ENCODE peak calls at places on chromosomes 6 and 20, in nine cellular contexts. B is A549; W is NCI-H1930; O is heart left ventricle; T is fibroblast of mammary gland; Q is NCI-H524 treated with DMSO at 0.1 percent for 48 hours; L is right lobe of liver; U is T-helper 2 cell treated with Interferon-gamma antibody and Interleukin-4, amounts not matched to agents 5 μg/mL and 100 μg/mL, for 36 hours; M is cardiac muscle cell. E is an unnamed sample.

GRCh38 chr6:16136536-16137450 is 7.9 kb downstream of the MYLIP start:
- DNase-seq in B (no peak), W (no peak), O (peak; percentile 47), M (peak; percentile 70), U (peak; percentile 55), L (no peak), Q (no peak), T (peak; percentile 91), E (no peak)

GRCh38 chr6:157955675-157956074 is 26.0 kb upstream of the SYNJ2 start:
- DNase-seq in U (no peak), Q (no peak), T (no peak), O (no peak), M (no peak), W (no peak), B (no peak), L (no peak), E (no peak)

GRCh38 chr20:6966721-6967120 is 199.2 kb downstream of the BMP2 start:
- DNase-seq in T (peak; percentile 26), O (no peak), U (no peak), B (no peak), L (no peak), Q (no peak), M (no peak), W (no peak), E (no peak)

GRCh38 chr6:125511809-125512341 is 210.1 kb upstream of the HDDC2 start:
- DNase-seq in M (peak; percentile 56), L (no peak), Q (peak; percentile 27), W (no peak), T (peak; percentile 70), O (no peak), U (no peak), B (no peak), E (no peak)

GRCh38 chr20:39607124-39607523 is 645.0 kb downstream of the DHX35 start:
- DNase-seq in M (no peak), L (no peak), W (no peak), O (no peak), T (peak; percentile 90), Q (no peak), U (no peak), B (no peak), E (no peak)

GRCh38 chr20:11484479-11484878 is 433.2 kb upstream of the BTBD3 start:
- DNase-seq in W (no peak), L (no peak), Q (no peak), U (no peak), T (no peak), M (no peak), B (no peak), O (no peak), E (no peak)

GRCh38 chr6:1715336-1715735 is 105.6 kb downstream of the FOXC1 start:
- DNase-seq in W (no peak), Q (no peak), M (no peak), T (no peak), B (no peak), U (no peak), O (no peak), L (no peak), E (no peak)

GRCh38 chr6:170029416-170030283 is 261.2 kb downstream of the DLL1 start:
- DNase-seq in U (no peak), L (no peak), B (no peak), O (no peak), T (no peak), M (no peak), W (no peak), Q (no peak), E (no peak)

GRCh38 chr20:911882-912600 is 4.1 kb downstream of the ANGPT4 start:
- DNase-seq in M (no peak), Q (no peak), O (no peak), W (no peak), L (no peak), B (no peak), U (no peak), T (no peak), E (no peak)

GRCh38 chr6:118080547-118080946 is 173.5 kb downstream of the SLC35F1 start:
- DNase-seq in Q (no peak), M (no peak), W (no peak), T (no peak), O (no peak), B (no peak), U (no peak), L (no peak), E (no peak)

GRCh38 chr20:46099491-46100287 is 9.9 kb upstream of the NCOA5 start:
- DNase-seq in B (no peak), U (no peak), W (no peak), M (peak; percentile 23), L (peak; percentile 34), O (no peak), T (no peak), Q (no peak), E (no peak)

GRCh38 chr6:125906158-125906998 is 50.2 kb upstream of the HINT3 start:
- DNase-seq in B (peak; percentile 25), T (peak; percentile 38), O (peak; percentile 33), L (peak; percentile 36), U (no peak), M (peak; percentile 62), Q (no peak), W (no peak), E (peak; percentile 49)